ENCODE peak calls at places on chromosome 11, in four cellular contexts. J is uterus, F is left ventricle myocardium inferior, S is epithelial cell of proximal tubule. O is an unnamed sample.

GRCh38 chr11:46270707-46271106 is 6.8 kb upstream of the CREB3L1 start:
- DNase-seq in S (no peak), J (no peak), F (no peak), O (no peak)

GRCh38 chr11:108027057-108027456 is 18.4 kb downstream of the CUL5 start:
- DNase-seq in F (no peak), S (no peak), J (no peak), O (no peak)

GRCh38 chr11:30364139-30364875 is 41.4 kb downstream of the ARL14EP start:
- DNase-seq in J (no peak), S (no peak), F (no peak), O (no peak)

GRCh38 chr11:1039481-1040427 is 3.2 kb upstream of the MUC6 start:
- DNase-seq in S (no peak), F (no peak), J (no peak), O (no peak)

GRCh38 chr11:76674517-76675400 is 4.2 kb upstream of the LRRC32 start:
- DNase-seq in J (no peak), S (peak), F (no peak), O (peak)

GRCh38 chr11:129374993-129375721 is 491 bp upstream of the BARX2 start:
- DNase-seq in F (no peak), S (no peak), J (no peak), O (no peak)

GRCh38 chr11:44146931-44147330 is 51.5 kb downstream of the EXT2 start:
- DNase-seq in J (no peak), F (no peak), S (no peak), O (no peak)

GRCh38 chr11:85718991-85719807 is 33.2 kb upstream of the CCDC89 start:
- DNase-seq in F (peak), S (peak), J (no peak), O (no peak)

GRCh38 chr11:74672956-74673895 is 58.0 kb downstream of the CHRDL2 start:
- DNase-seq in J (peak), S (peak), F (peak), O (peak)

GRCh38 chr11:122113836-122114235 is 2.2 kb downstream of the BLID start:
- DNase-seq in F (no peak), S (no peak), J (no peak), O (no peak)

GRCh38 chr11:6618117-6619020 is 853 bp downstream of the TPP1 start:
- DNase-seq in S (no peak), J (peak), F (no peak), O (no peak)

GRCh38 chr11:17552041-17552355 is 4.9 kb downstream of the OTOG start:
- DNase-seq in F (no peak), J (no peak), S (no peak), O (no peak)

GRCh38 chr11:94641167-94641761 is 74.1 kb downstream of the PIWIL4 start:
- DNase-seq in F (peak), J (no peak), S (no peak), O (no peak)

GRCh38 chr11:64676253-64676615 is 46.8 kb downstream of the NRXN2 start:
- DNase-seq in S (no peak), F (no peak), J (no peak), O (no peak)
- H3K4me3 ChIP-seq in S (no peak), F (no peak), J (no peak), O (no peak)

GRCh38 chr11:61967177-61967923 is at the start of gene FTH1:
- DNase-seq in S (no peak), J (peak), F (peak), O (peak)
- TF ChIP-seq CTCF in S (no peak), J (no peak), F (no peak), O (no peak)

GRCh38 chr11:8389034-8389996 is 125.6 kb upstream of the LMO1 start:
- DNase-seq in J (no peak), S (no peak), F (no peak), O (no peak)
- H3K4me3 ChIP-seq in J (no peak), S (no peak), F (peak), O (no peak)

DNA sequence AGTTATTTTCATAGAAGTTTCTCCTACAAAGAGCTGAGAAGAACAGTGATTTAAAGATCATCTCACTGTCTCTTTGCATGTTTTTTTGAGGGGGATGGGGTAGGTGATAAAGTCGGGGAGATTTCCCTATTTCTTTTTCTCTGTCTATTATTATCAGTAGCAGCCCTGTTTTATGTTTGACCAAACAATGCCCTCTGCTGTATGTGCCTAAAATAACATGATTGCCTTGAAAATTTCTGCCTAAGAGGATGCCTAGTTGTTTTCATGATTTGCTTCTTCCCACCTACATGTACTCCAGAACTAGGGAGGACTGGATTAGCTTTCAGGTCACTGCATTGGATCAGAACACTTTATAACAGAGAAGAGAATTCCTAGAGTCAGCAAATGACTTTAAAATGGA is 1330.2 kb downstream of the LRRC4C start:
- DNase-seq in J (no peak), S (no peak), F (no peak), O (no peak)
- TF ChIP-seq CTCF in J (no peak), S (peak), F (no peak), O (peak)

GRCh38 chr11:64250406-64250874 is 890 bp upstream of the PLCB3 start:
- DNase-seq in F (no peak), S (no peak), J (no peak), O (no peak)
- H3K4me3 ChIP-seq in F (peak), S (peak), J (peak), O (peak)

GRCh38 chr11:34451053-34451452 is 12.3 kb downstream of the CAT start:
- DNase-seq in J (no peak), S (no peak), F (no peak), O (no peak)
- TF ChIP-seq CTCF in J (no peak), S (no peak), F (no peak), O (no peak)

GRCh38 chr11:106961518-106961917 is 56.8 kb downstream of the GUCY1A2 start:
- DNase-seq in S (peak), J (no peak), F (no peak), O (no peak)
- H3K4me3 ChIP-seq in S (no peak), J (no peak), F (no peak), O (no peak)

GRCh38 chr11:96050435-96051182 is 126.7 kb upstream of the MTMR2 start:
- DNase-seq in J (no peak), S (no peak), F (no peak), O (no peak)
- TF ChIP-seq CTCF in J (no peak), S (peak), F (no peak), O (peak)

GRCh38 chr11:68852628-68853027 is 10.9 kb upstream of the CPT1A start:
- DNase-seq in J (no peak), F (no peak), S (no peak), O (no peak)

GRCh38 chr11:68857037-68857586 is 15.4 kb upstream of the CPT1A start:
- DNase-seq in J (no peak), S (no peak), F (no peak), O (no peak)

GRCh38 chr11:68859123-68859522 is 17.4 kb upstream of the CPT1A start:
- DNase-seq in J (no peak), F (no peak), S (no peak), O (no peak)

GRCh38 chr11:68854273-68854958 is 12.7 kb upstream of the CPT1A start:
- DNase-seq in S (no peak), J (no peak), F (no peak), O (no peak)

GRCh38 chr11:68855205-68855978 is 13.7 kb upstream of the CPT1A start:
- DNase-seq in J (peak), F (peak), S (no peak), O (peak)
- H3K4me3 ChIP-seq in J (peak), F (peak), S (peak), O (peak)

DNA sequence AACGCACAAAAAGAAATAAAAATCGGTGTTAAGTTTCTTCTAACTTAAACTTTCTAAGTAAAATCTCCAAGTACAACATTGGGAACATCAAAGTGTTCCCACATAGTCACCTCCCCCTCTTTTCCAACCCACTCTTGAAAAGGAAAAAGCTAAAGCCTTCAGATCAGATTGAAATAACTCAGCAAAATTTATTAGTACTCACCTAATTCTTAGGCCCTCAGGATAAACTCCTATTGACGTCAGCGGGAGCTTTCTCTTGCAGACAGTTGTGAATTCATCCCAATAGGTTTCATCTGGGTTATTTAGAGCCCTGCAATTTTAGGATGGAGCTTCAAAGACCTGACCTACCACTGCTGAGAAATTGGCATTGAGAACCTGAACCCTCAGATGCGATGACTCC is 414.3 kb downstream of the GUCY1A2 start:
- DNase-seq in F (no peak), S (no peak), J (peak), O (no peak)
- TF ChIP-seq CTCF in F (no peak), S (no peak), J (no peak), O (no peak)